ENCODE peak calls at places on chromosomes 3 and 15, in seven cellular contexts. A is MM.1S, T is heart left ventricle, W is HCT116, M is neural progenitor cell, G is mammary epithelial cell, C is prostate gland. K is an unnamed sample.

GRCh38 chr3:107884028-107884427 is 206.8 kb downstream of the CD47 start:
- DNase-seq in A (no peak), T (no peak), W (no peak), M (no peak), G (no peak), C (no peak), K (no peak)

GRCh38 chr3:12148183-12148940 is 10.3 kb downstream of the TIMP4 start:
- DNase-seq in A (no peak), T (peak; percentile 57), W (no peak), M (no peak), G (peak; percentile 32), C (no peak), K (peak; percentile 79)

GRCh38 chr3:104519968-104520655 is 846.6 kb upstream of the ALCAM start:
- DNase-seq in A (peak; percentile 9), T (no peak), W (no peak), M (no peak), G (no peak), C (no peak), K (peak; percentile 0)

GRCh38 chr3:143885803-143886427 is 37.6 kb upstream of the SLC9A9 start:
- DNase-seq in A (peak; percentile 60), T (no peak), W (peak; percentile 16), M (peak; percentile 53), G (peak; percentile 23), C (peak; percentile 23), K (peak; percentile 51)

GRCh38 chr15:24856397-24857093 is 98.2 kb upstream of the SNRPN start:
- DNase-seq in A (no peak), T (peak; percentile 54), W (no peak), M (peak; percentile 96), G (no peak), C (peak; percentile 6), K (peak; percentile 94)

GRCh38 chr3:174198199-174198598 is 660.9 kb upstream of the NAALADL2 start:
- DNase-seq in A (no peak), T (no peak), W (no peak), M (no peak), G (no peak), C (no peak), K (peak; percentile 6)

GRCh38 chr15:47742334-47742733 is 25.0 kb downstream of the SEMA6D start:
- DNase-seq in A (no peak), T (peak; percentile 26), W (no peak), M (peak; percentile 8), G (no peak), C (no peak), K (peak; percentile 82)

GRCh38 chr3:128494152-128494650 is 1.2 kb upstream of the GATA2 start:
- DNase-seq in A (no peak), T (no peak), W (no peak), M (peak; percentile 1), G (no peak), C (no peak), K (no peak)

GRCh38 chr3:122857019-122857418 is 62.1 kb downstream of the SLC49A4 start:
- DNase-seq in A (peak; percentile 18), T (no peak), W (no peak), M (no peak), G (peak; percentile 48), C (no peak), K (no peak)

GRCh38 chr3:123130079-123130726 is 63.4 kb downstream of the PDIA5 start:
- DNase-seq in A (no peak), T (no peak), W (no peak), M (no peak), G (no peak), C (no peak), K (no peak)

GRCh38 chr15:57611938-57612337 is 20.2 kb downstream of the MYZAP start:
- DNase-seq in A (no peak), T (peak; percentile 54), W (peak; percentile 34), M (peak; percentile 19), G (peak; percentile 89), C (peak; percentile 90), K (peak; percentile 39)

GRCh38 chr15:28123408-28124023 is 24.4 kb upstream of the OCA2 start:
- DNase-seq in A (peak; percentile 74), T (peak; percentile 56), W (peak; percentile 41), M (peak; percentile 83), G (peak; percentile 93), C (peak; percentile 89), K (peak; percentile 88)

GRCh38 chr15:85742186-85742751 is 52.5 kb downstream of the KLHL25 start:
- DNase-seq in A (no peak), T (no peak), W (no peak), M (no peak), G (no peak), C (no peak), K (no peak)

GRCh38 chr3:137869022-137869421 is 104.9 kb downstream of the SOX14 start:
- DNase-seq in A (no peak), T (no peak), W (no peak), M (no peak), G (no peak), C (no peak), K (no peak)

GRCh38 chr3:58998476-58999117 is 51.2 kb downstream of the CFAP20DC start:
- DNase-seq in A (no peak), T (no peak), W (peak; percentile 87), M (no peak), G (peak; percentile 100), C (no peak), K (peak; percentile 80)

GRCh38 chr3:177196473-177197040 is 725 bp downstream of the TBL1XR1 start:
- DNase-seq in A (peak; percentile 72), T (no peak), W (no peak), M (peak; percentile 68), G (no peak), C (no peak), K (peak; percentile 72)

GRCh38 chr15:62124176-62124952 is 40.7 kb downstream of the C2CD4B start:
- DNase-seq in A (no peak), T (no peak), W (no peak), M (no peak), G (no peak), C (no peak), K (peak; percentile 60)

GRCh38 chr15:38193496-38193895 is 59.1 kb upstream of the SPRED1 start:
- DNase-seq in A (no peak), T (no peak), W (no peak), M (no peak), G (no peak), C (no peak), K (no peak)

GRCh38 chr15:31458591-31458990 is 132.0 kb downstream of the KLF13 start:
- DNase-seq in A (no peak), T (peak; percentile 6), W (no peak), M (no peak), G (no peak), C (no peak), K (no peak)
- H3K27ac ChIP-seq in A (peak overlapping the region; percentile 74), T (no peak overlapping the region), W (no peak overlapping the region), M (no peak overlapping the region), G (no peak overlapping the region), C (no peak overlapping the region), K (no peak overlapping the region)

DNA sequence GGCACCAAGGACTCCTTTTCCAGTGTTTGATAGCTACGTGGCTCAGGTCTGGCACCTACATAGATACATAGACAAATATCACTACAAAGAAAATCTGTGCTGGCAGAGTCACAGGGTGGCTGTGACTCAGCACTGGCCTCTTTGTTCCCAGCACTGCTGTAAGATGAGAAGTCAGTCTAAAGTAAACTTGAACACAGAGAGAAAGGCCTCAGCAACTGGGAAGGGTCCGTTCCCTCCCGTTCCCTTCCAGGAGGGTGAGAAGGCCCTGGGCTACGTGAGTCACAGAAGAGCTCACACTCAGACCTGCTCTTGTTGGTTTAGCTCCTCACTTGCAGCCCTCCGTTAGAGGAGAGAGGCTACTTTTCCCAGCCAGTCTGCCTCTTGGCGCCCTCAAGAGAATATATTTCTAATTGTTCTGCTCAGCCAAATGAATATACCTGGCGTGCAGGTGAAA is 23.1 kb downstream of the ANXA2 start:
- DNase-seq in A (no peak), T (no peak), W (peak; percentile 96), M (peak; percentile 35), G (peak; percentile 96), C (peak; percentile 96), K (peak; percentile 60)
- H3K36me3 ChIP-seq in A (peaks cover 9% of the 10 kb centered on the region), T (peaks cover 51% of the 10 kb centered on the region), W (peaks cover 51% of the 10 kb centered on the region), M (no peaks in the 10 kb centered on the region), G (peaks cover 61% of the 10 kb centered on the region), C (peaks cover 2% of the 10 kb centered on the region), K (no peaks in the 10 kb centered on the region)

GRCh38 chr3:31893174-31893573 is 87.9 kb downstream of the OSBPL10 start:
- DNase-seq in A (no peak), T (no peak), W (no peak), M (no peak), G (no peak), C (no peak), K (no peak)

GRCh38 chr3:31896643-31897433 is 84.2 kb downstream of the OSBPL10 start:
- DNase-seq in A (no peak), T (no peak), W (no peak), M (no peak), G (no peak), C (no peak), K (no peak)

GRCh38 chr3:31892500-31892899 is 88.6 kb downstream of the OSBPL10 start:
- DNase-seq in A (no peak), T (no peak), W (no peak), M (no peak), G (no peak), C (no peak), K (no peak)

GRCh38 chr3:31896026-31896425 is 85.0 kb downstream of the OSBPL10 start:
- DNase-seq in A (no peak), T (no peak), W (no peak), M (no peak), G (no peak), C (no peak), K (no peak)

DNA sequence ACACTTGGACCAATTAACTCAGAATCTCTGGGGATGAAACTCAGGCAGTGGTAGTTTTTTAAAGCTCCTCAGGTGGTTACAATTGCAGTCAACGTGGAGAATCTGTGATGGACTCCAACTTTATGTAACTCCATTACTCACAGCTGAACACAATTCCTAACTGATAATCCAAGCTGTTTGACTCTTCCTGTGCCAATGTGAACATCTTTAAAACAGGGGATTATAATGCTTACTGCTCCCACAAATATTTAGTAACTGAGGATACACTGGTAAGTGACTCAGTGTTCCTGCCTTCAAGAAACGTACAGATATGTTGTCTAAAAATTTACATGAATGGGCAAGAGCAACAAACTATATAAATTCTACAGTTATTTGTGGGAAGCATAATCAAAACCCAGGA is 85.6 kb downstream of the OSBPL10 start:
- DNase-seq in A (no peak), T (no peak), W (no peak), M (no peak), G (peak; percentile 72), C (no peak), K (no peak)
- H3K27ac ChIP-seq in A (no peak overlapping the region), T (no peak overlapping the region), W (no peak overlapping the region), M (no peak overlapping the region), G (peak overlapping the region; percentile 69), C (no peak overlapping the region), K (no peak overlapping the region)

GRCh38 chr15:78046796-78047341 is 30.6 kb downstream of the TBC1D2B start:
- DNase-seq in A (no peak), T (no peak), W (no peak), M (no peak), G (peak; percentile 48), C (peak; percentile 57), K (no peak)

GRCh38 chr15:78049691-78050440 is 27.6 kb downstream of the TBC1D2B start:
- DNase-seq in A (peak; percentile 49), T (no peak), W (no peak), M (no peak), G (peak; percentile 34), C (no peak), K (no peak)

GRCh38 chr15:78048410-78048946 is 29.0 kb downstream of the TBC1D2B start:
- DNase-seq in A (no peak), T (no peak), W (no peak), M (no peak), G (no peak), C (no peak), K (no peak)

GRCh38 chr15:78050441-78050809 is 27.1 kb downstream of the TBC1D2B start:
- DNase-seq in A (no peak), T (no peak), W (no peak), M (peak; percentile 26), G (no peak), C (no peak), K (no peak)

GRCh38 chr15:78047631-78048409 is 29.7 kb downstream of the TBC1D2B start:
- DNase-seq in A (no peak), T (peak; percentile 54), W (no peak), M (no peak), G (no peak), C (no peak), K (peak; percentile 81)
- H3K36me3 ChIP-seq in A (no peaks in the 10 kb centered on the region), T (peaks cover 25% of the 10 kb centered on the region), W (no peaks in the 10 kb centered on the region), M (no peaks in the 10 kb centered on the region), G (peaks cover 3% of the 10 kb centered on the region), C (no peaks in the 10 kb centered on the region), K (no peaks in the 10 kb centered on the region)